ENCODE peak calls at places on chromosomes 4 and X, in five cellular contexts. One of them, this sample, is unnamed.
A peak's percentile ranks its signal among the peaks of the same experiment; 100 is the strongest.

GRCh38 chr4:151553874-151554273 is 144.9 kb downstream of the FHIP1A start:
- DNase-seq in H1: no peak
- DNase-seq in HCT116: no peak
- DNase-seq in HepG2: no peak
- DNase-seq in GM12878: no peak
- DNase-seq in this sample: no peak

GRCh38 chr4:62133977-62134376 is 933.9 kb downstream of the ADGRL3 start:
- DNase-seq in HepG2: no peak
- DNase-seq in GM12878: no peak
- DNase-seq in HCT116: no peak
- DNase-seq in H1: no peak
- DNase-seq in this sample: no peak

GRCh38 chr4:3717241-3717640 is 48.9 kb upstream of the ADRA2C start:
- DNase-seq in HepG2: no peak
- DNase-seq in HCT116: no peak
- DNase-seq in GM12878: no peak
- DNase-seq in H1: no peak
- DNase-seq in this sample: no peak

GRCh38 chr4:8289151-8289750 is 19.7 kb downstream of the HTRA3 start:
- DNase-seq in HCT116: no peak
- DNase-seq in HepG2: no peak
- DNase-seq in GM12878: no peak
- DNase-seq in H1: no peak
- DNase-seq in this sample: no peak

GRCh38 chrX:19334945-19335626 is 8.6 kb upstream of the PDHA1 start:
- DNase-seq in GM12878: peak; percentile 15
- DNase-seq in HepG2: peak; percentile 75
- DNase-seq in HCT116: peak; percentile 40
- DNase-seq in H1: no peak
- DNase-seq in this sample: peak; percentile 63

GRCh38 chrX:27675493-27675892 is 85.3 kb downstream of the DCAF8L2 start:
- DNase-seq in HepG2: no peak
- DNase-seq in GM12878: no peak
- DNase-seq in H1: no peak
- DNase-seq in HCT116: no peak
- DNase-seq in this sample: no peak

GRCh38 chr4:93031431-93032098 is 727.8 kb downstream of the GRID2 start:
- DNase-seq in GM12878: no peak
- DNase-seq in H1: no peak
- DNase-seq in HCT116: no peak
- DNase-seq in HepG2: no peak
- DNase-seq in this sample: no peak

GRCh38 chrX:51376672-51377071 is 44.0 kb downstream of the NUDT10 start:
- DNase-seq in H1: no peak
- DNase-seq in GM12878: no peak
- DNase-seq in HepG2: no peak
- DNase-seq in HCT116: no peak
- DNase-seq in this sample: no peak

GRCh38 chr4:158094413-158095110 is 78.3 kb downstream of the GASK1B start:
- DNase-seq in GM12878: no peak
- DNase-seq in HCT116: peak; percentile 96
- DNase-seq in H1: no peak
- DNase-seq in HepG2: peak; percentile 61
- DNase-seq in this sample: no peak

GRCh38 chr4:36053931-36054330 is 190.4 kb downstream of the ARAP2 start:
- DNase-seq in H1: no peak
- DNase-seq in HCT116: no peak
- DNase-seq in GM12878: no peak
- DNase-seq in HepG2: no peak
- DNase-seq in this sample: no peak

GRCh38 chr4:99806545-99806944 is 10.1 kb upstream of the DAPP1 start:
- DNase-seq in GM12878: no peak
- DNase-seq in HCT116: no peak
- DNase-seq in H1: no peak
- DNase-seq in HepG2: no peak
- DNase-seq in this sample: no peak

DNA sequence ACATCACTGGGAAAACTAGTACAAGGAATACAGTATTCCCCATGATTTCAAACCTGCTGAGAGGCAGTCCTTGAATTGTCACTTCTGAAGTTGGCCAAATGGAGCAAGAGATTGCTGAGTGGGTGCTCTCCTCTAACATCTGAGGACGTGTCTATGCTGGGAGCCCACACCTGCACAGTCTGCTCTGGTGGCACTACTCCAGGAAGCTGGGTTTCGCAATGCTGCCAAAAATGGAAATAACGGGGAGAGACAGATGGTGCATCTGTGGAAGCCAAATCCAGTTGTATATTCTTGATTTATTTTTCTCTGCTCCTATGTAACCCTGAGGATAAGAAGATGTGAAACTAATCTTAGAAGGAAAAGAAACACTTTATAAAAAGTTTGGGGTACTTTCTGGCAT is 240.1 kb upstream of the CTSO start:
- DNase-seq in HepG2: no peak
- DNase-seq in H1: no peak
- DNase-seq in GM12878: no peak
- DNase-seq in HCT116: no peak
- DNase-seq in this sample: no peak
- TF ChIP-seq ZNF274 in HepG2: no peak
- TF ChIP-seq ZNF274 in H1: no peak
- TF ChIP-seq ZNF274 in GM12878: no peak
- TF ChIP-seq ZNF274 in HCT116: no peak
- TF ChIP-seq ZNF274 in this sample: no peak

DNA sequence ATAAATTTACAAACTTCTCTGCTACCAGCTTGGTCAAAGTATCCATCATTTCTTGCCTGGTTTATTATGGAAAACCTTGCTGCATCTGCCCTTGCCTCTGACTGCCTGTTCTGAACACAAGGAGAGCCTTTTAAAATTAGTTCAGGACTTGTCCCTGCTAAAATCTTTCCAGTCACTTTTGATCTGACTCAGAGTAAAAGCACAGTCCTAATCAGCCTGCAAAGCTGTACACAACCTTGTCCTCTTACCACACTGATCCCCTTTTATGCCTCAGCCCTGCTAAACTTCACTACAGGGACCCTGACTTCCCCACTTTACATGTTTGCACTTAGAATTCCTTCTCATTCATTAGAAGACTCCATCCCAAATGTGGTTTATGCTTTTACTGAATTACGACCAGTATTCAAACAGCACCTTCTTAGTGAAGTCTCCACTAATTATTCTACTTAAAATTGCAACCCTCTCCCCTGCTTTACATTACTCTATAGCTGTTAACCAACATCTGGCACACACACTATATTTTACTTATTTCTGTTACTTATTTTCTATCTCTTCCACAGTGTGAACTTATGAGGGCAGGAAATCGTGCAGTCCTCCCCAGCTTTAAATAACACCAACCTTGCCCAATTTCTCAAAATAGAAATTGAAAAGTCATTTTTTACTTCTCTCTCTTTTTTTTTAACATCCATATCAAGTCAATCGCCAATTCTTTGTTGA is 6.3 kb downstream of the GABRA4 start:
- DNase-seq in HepG2: no peak
- DNase-seq in HCT116: no peak
- DNase-seq in H1: no peak
- DNase-seq in GM12878: no peak
- DNase-seq in this sample: no peak
- H3K27me3 ChIP-seq in HepG2: no peaks in the 10 kb centered on the region
- H3K27me3 ChIP-seq in HCT116: no peaks in the 10 kb centered on the region
- H3K27me3 ChIP-seq in H1: peaks cover 9% of the 10 kb centered on the region
- H3K27me3 ChIP-seq in GM12878: no peaks in the 10 kb centered on the region
- H3K27me3 ChIP-seq in this sample: peaks cover 10% of the 10 kb centered on the region

DNA sequence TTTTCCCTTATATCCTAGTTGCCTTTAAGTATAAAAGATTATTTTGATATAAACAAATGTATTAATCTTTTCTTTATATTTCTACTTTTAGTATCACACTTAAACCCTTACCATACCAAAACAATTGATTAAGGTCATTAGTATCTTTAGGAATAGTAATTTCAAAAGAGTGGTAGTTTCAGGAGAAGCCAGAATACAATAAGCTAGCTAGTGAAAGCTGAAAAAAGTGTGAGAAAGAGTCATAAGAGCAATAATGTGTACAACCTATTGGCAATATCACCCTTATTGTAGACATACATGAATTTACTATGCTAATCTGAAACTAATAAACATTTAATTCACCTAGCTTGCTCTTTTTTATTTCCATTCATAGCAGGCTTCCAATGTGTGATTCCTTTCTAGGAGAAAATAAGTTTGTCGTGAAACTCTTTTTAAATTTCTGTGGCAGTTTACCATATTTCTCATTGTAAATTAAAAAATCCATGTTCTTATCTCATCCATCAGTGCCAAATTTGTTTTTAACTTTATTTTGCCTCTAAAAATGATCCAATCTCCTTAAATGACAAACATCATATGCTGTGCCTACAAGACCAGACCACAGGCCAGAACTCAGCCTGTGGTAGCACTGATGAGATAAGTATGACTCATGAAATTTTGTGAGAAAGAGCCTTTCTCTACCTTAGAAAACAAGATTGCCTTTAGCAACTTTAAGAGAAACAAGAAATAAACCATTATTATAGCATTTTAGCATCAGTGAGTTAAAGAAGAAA is 8.1 kb downstream of the NEK1 start:
- DNase-seq in GM12878: no peak
- DNase-seq in H1: no peak
- DNase-seq in HCT116: no peak
- DNase-seq in HepG2: no peak
- DNase-seq in this sample: no peak
- TF ChIP-seq ZNF274 in GM12878: no peak
- TF ChIP-seq ZNF274 in H1: no peak
- TF ChIP-seq ZNF274 in HCT116: no peak
- TF ChIP-seq ZNF274 in HepG2: no peak
- TF ChIP-seq ZNF274 in this sample: no peak

GRCh38 chr4:56662782-56663468 is 18.2 kb downstream of the HOPX start:
- DNase-seq in GM12878: no peak
- DNase-seq in H1: no peak
- DNase-seq in HepG2: no peak
- DNase-seq in HCT116: no peak
- DNase-seq in this sample: no peak
- H3K27me3 ChIP-seq in GM12878: no peaks in the 10 kb centered on the region
- H3K27me3 ChIP-seq in H1: peaks cover 15% of the 10 kb centered on the region
- H3K27me3 ChIP-seq in HepG2: no peaks in the 10 kb centered on the region
- H3K27me3 ChIP-seq in HCT116: no peaks in the 10 kb centered on the region
- H3K27me3 ChIP-seq in this sample: peaks cover 48% of the 10 kb centered on the region